ENCODE peak calls at places on chromosomes 13 and 19, in nine cellular contexts. N is KG1; E is ELR; I is activated T-helper 1 cell treated with anti-CD3 and anti-CD28 coated beads, Interleukin-12 subunit alpha, Interleukin-12 subunit beta, Interleukin-2, Interleukin-4 antibody, amounts not matched to agents 30 ng/mL and 10 ng/mL and 1 ng/mL, durations not matched to agents 14 hours and 24 hours and 36 hours; D is NCI-H1092; Y is epithelial cell of esophagus; S is ELF-1; C is dermis blood vessel endothelial cell; T is mucosa of descending colon. G is an unnamed sample.

GRCh38 chr13:83730674-83731073 is 151.6 kb downstream of the SLITRK1 start:
- DNase-seq in I (no peak), T (no peak), E (no peak), D (no peak), S (no peak), Y (peak; percentile 9), C (no peak), N (no peak), G (no peak)

GRCh38 chr19:28859811-28860210 is 353.1 kb downstream of the UQCRFS1 start:
- DNase-seq in I (no peak), T (no peak), S (no peak), N (no peak), C (no peak), D (no peak), Y (no peak), E (no peak), G (no peak)

GRCh38 chr13:93116809-93117208 is 109.8 kb upstream of the GPC6 start:
- DNase-seq in C (no peak), I (no peak), N (no peak), S (no peak), D (peak; percentile 19), T (no peak), E (no peak), Y (no peak), G (no peak)

GRCh38 chr19:46745521-46746280 is at the start of gene FKRP:
- DNase-seq in S (no peak), I (peak; percentile 16), E (peak; percentile 43), N (no peak), Y (no peak), T (peak; percentile 42), D (peak; percentile 13), C (peak; percentile 39), G (peak; percentile 45)

GRCh38 chr13:73465629-73465974 is 406.8 kb downstream of the KLF5 start:
- DNase-seq in C (no peak), E (peak; percentile 60), Y (peak; percentile 97), N (no peak), D (no peak), S (no peak), I (no peak), T (peak; percentile 59), G (no peak)

GRCh38 chr13:44474122-44474910 is 100.7 kb downstream of the SERP2 start:
- DNase-seq in C (peak; percentile 7), N (no peak), I (no peak), Y (no peak), D (no peak), E (peak; percentile 42), T (no peak), S (peak; percentile 26), G (no peak)

GRCh38 chr19:46609511-46610412 is 8.6 kb downstream of the CALM3 start:
- DNase-seq in C (no peak), T (no peak), Y (no peak), N (no peak), E (no peak), S (no peak), D (no peak), I (no peak), G (no peak)

GRCh38 chr19:47156861-47157454 is 26.3 kb downstream of the SAE1 start:
- DNase-seq in Y (no peak), N (peak; percentile 27), S (no peak), D (no peak), C (no peak), T (peak; percentile 19), I (peak; percentile 29), E (no peak), G (no peak)

GRCh38 chr19:35063940-35064818 is 22.7 kb downstream of the HPN start:
- DNase-seq in N (no peak), I (no peak), D (no peak), T (no peak), C (peak; percentile 46), S (no peak), Y (peak; percentile 86), E (peak; percentile 77), G (no peak)

GRCh38 chr13:51297556-51297955 is 41.9 kb upstream of the SERPINE3 start:
- DNase-seq in I (no peak), E (no peak), D (no peak), N (no peak), S (peak; percentile 45), C (no peak), Y (no peak), T (no peak), G (no peak)

GRCh38 chr13:98386632-98387031 is 190.3 kb downstream of the STK24 start:
- DNase-seq in E (no peak), S (no peak), I (no peak), D (no peak), C (no peak), N (no peak), T (no peak), Y (peak; percentile 19), G (no peak)

GRCh38 chr13:107043016-107043957 is 475.4 kb upstream of the ARGLU1 start:
- DNase-seq in C (no peak), T (no peak), I (no peak), S (no peak), N (no peak), D (no peak), Y (no peak), E (no peak), G (no peak)

GRCh38 chr19:35902870-35903475 is 644 bp downstream of the HCST start:
- DNase-seq in C (no peak), D (no peak), E (no peak), Y (no peak), S (no peak), I (no peak), T (no peak), N (no peak), G (no peak)

GRCh38 chr19:50344661-50345318 is 15.6 kb upstream of the KCNC3 start:
- DNase-seq in C (no peak), N (no peak), I (no peak), D (no peak), E (no peak), S (no peak), Y (no peak), T (no peak), G (no peak)

GRCh38 chr19:2327773-2328400 is 499 bp downstream of the LSM7 start:
- DNase-seq in Y (peak; percentile 94), T (peak; percentile 67), D (no peak), I (peak; percentile 63), E (peak; percentile 88), S (peak; percentile 90), C (peak; percentile 90), N (peak; percentile 67), G (peak; percentile 75)

GRCh38 chr19:17648097-17648660 is 40.0 kb downstream of the UNC13A start:
- DNase-seq in C (no peak), Y (no peak), E (no peak), S (no peak), N (no peak), D (no peak), I (no peak), T (no peak), G (no peak)

GRCh38 chr13:36766295-36766694 is 52.7 kb upstream of the RFXAP start:
- DNase-seq in N (no peak), E (peak; percentile 78), I (no peak), T (no peak), S (peak; percentile 58), C (no peak), Y (peak; percentile 77), D (no peak), G (no peak)

GRCh38 chr19:18741124-18741493 is 50.0 kb downstream of the COMP start:
- DNase-seq in S (no peak), C (no peak), N (no peak), D (no peak), E (no peak), I (no peak), T (no peak), Y (no peak), G (no peak)

GRCh38 chr19:28377077-28377476 is 835.9 kb downstream of the UQCRFS1 start:
- DNase-seq in E (peak; percentile 2), C (peak; percentile 5), Y (no peak), I (peak; percentile 27), T (no peak), S (no peak), N (no peak), D (no peak), G (no peak)

GRCh38 chr19:38975214-38975860 is at the start of gene FBXO17:
- DNase-seq in C (peak; percentile 55), D (no peak), I (no peak), T (peak; percentile 12), S (peak; percentile 79), Y (peak; percentile 49), N (no peak), E (peak; percentile 68), G (no peak)

GRCh38 chr19:13398780-13399726 is 107.2 kb downstream of the CACNA1A start:
- DNase-seq in I (no peak), E (peak; percentile 94), D (no peak), C (peak; percentile 66), N (no peak), Y (peak; percentile 87), T (no peak), S (no peak), G (no peak)

GRCh38 chr19:57611113-57611512 is 2.9 kb upstream of the ZNF134 start:
- DNase-seq in Y (no peak), C (no peak), I (no peak), S (no peak), N (no peak), T (no peak), D (no peak), E (no peak), G (no peak)

GRCh38 chr13:73195091-73195490 is 136.3 kb downstream of the KLF5 start:
- DNase-seq in N (no peak), S (no peak), I (no peak), D (no peak), T (no peak), E (no peak), C (no peak), Y (peak; percentile 47), G (no peak)

GRCh38 chr19:30144242-30144758 is 202.3 kb downstream of the URI1 start:
- DNase-seq in Y (no peak), E (no peak), I (no peak), D (no peak), S (no peak), N (no peak), C (no peak), T (peak; percentile 19), G (no peak)

GRCh38 chr19:2623743-2624142 is 78.8 kb downstream of the GNG7 start:
- DNase-seq in I (no peak), S (no peak), D (no peak), Y (no peak), E (no peak), N (no peak), T (no peak), C (no peak), G (no peak)

GRCh38 chr19:29509456-29509855 is 16.3 kb upstream of the VSTM2B start:
- DNase-seq in C (no peak), I (no peak), S (no peak), Y (no peak), T (no peak), D (no peak), N (no peak), E (no peak), G (no peak)